ENCODE peak calls at places on chromosome 12, in ten cellular contexts. C is WERI-Rb-1; Y is choroid plexus epithelial cell; X is A549; S is CD8-positive, alpha-beta T cell; A is dorsolateral prefrontal cortex; N is foreskin fibroblast; I is heart left ventricle; K is AG10803; T is spleen. W is an unnamed sample.

GRCh38 chr12:43267782-43268181 is 284.2 kb downstream of the ADAMTS20 start:
- DNase-seq in C (no peak), Y (no peak), X (no peak), S (no peak), A (no peak), N (no peak), I (no peak), K (no peak), T (no peak), W (no peak)

GRCh38 chr12:127239781-127240180 is 1027.2 kb upstream of the TMEM132C start:
- DNase-seq in C (no peak), Y (no peak), X (no peak), S (no peak), A (no peak), N (no peak), I (no peak), K (no peak), T (no peak), W (peak)

GRCh38 chr12:2615665-2616387 is 178.9 kb upstream of the FKBP4 start:
- DNase-seq in C (no peak), Y (peak), X (no peak), S (no peak), A (peak), N (no peak), I (peak), K (no peak), T (peak), W (no peak)

GRCh38 chr12:26028953-26029740 is 70.7 kb downstream of the RASSF8 start:
- DNase-seq in C (peak), Y (peak), X (peak), S (no peak), A (no peak), N (peak), I (no peak), K (peak), T (no peak), W (peak)

GRCh38 chr12:53097207-53097563 is 282 bp upstream of the IGFBP6 start:
- DNase-seq in C (no peak), Y (peak), X (no peak), S (no peak), A (no peak), N (no peak), I (no peak), K (peak), T (no peak), W (peak)

GRCh38 chr12:117850048-117850447 is 118.7 kb downstream of the KSR2 start:
- DNase-seq in C (peak), Y (peak), X (peak), S (no peak), A (peak), N (peak), I (no peak), K (peak), T (no peak), W (peak)

GRCh38 chr12:8445731-8446130 is 10.0 kb upstream of the CLEC6A start:
- DNase-seq in C (no peak), Y (no peak), X (no peak), S (no peak), A (no peak), N (no peak), I (no peak), K (no peak), T (no peak), W (no peak)

GRCh38 chr12:46523446-46523845 is 150.9 kb upstream of the SLC38A2 start:
- DNase-seq in C (no peak), Y (no peak), X (peak), S (no peak), A (no peak), N (no peak), I (no peak), K (no peak), T (no peak), W (no peak)

GRCh38 chr12:50934371-50934851 is 17.9 kb upstream of the HIGD1C start:
- DNase-seq in C (no peak), Y (peak), X (no peak), S (no peak), A (no peak), N (peak), I (no peak), K (no peak), T (no peak), W (no peak)

GRCh38 chr12:62898568-62898967 is 36.4 kb downstream of the PPM1H start:
- DNase-seq in C (no peak), Y (peak), X (no peak), S (no peak), A (no peak), N (peak), I (no peak), K (no peak), T (no peak), W (no peak)

GRCh38 chr12:131829351-131829794 is 1.2 kb downstream of the MMP17 start:
- DNase-seq in C (no peak), Y (peak), X (no peak), S (no peak), A (no peak), N (peak), I (no peak), K (no peak), T (no peak), W (peak)

GRCh38 chr12:117098361-117099217 is 627 bp downstream of the TESC start:
- DNase-seq in C (no peak), Y (no peak), X (peak), S (peak), A (no peak), N (no peak), I (no peak), K (no peak), T (peak), W (no peak)

GRCh38 chr12:14510574-14510973 is 57.1 kb downstream of the PLBD1 start:
- DNase-seq in C (no peak), Y (no peak), X (no peak), S (no peak), A (no peak), N (no peak), I (no peak), K (no peak), T (no peak), W (no peak)

GRCh38 chr12:462936-463705 is 3.4 kb downstream of the B4GALNT3 start:
- DNase-seq in C (no peak), Y (no peak), X (no peak), S (no peak), A (no peak), N (no peak), I (no peak), K (no peak), T (no peak), W (no peak)

GRCh38 chr12:467591-467990 is 7.9 kb downstream of the B4GALNT3 start:
- DNase-seq in C (no peak), Y (peak), X (no peak), S (no peak), A (no peak), N (no peak), I (no peak), K (peak), T (no peak), W (peak)

GRCh38 chr12:466762-467161 is 7.0 kb downstream of the B4GALNT3 start:
- DNase-seq in C (no peak), Y (no peak), X (no peak), S (no peak), A (no peak), N (no peak), I (no peak), K (no peak), T (no peak), W (no peak)

GRCh38 chr12:466039-466438 is 6.3 kb downstream of the B4GALNT3 start:
- DNase-seq in C (no peak), Y (no peak), X (no peak), S (no peak), A (no peak), N (no peak), I (no peak), K (no peak), T (no peak), W (no peak)

GRCh38 chr12:464484-465267 is 4.9 kb downstream of the B4GALNT3 start:
- DNase-seq in C (no peak), Y (no peak), X (no peak), S (no peak), A (peak), N (no peak), I (peak), K (no peak), T (no peak), W (no peak)
- H3K4me3 ChIP-seq in C (no peak), Y (no peak), X (no peak), S (no peak), A (no peak), N (no peak), I (no peak), K (no peak), T (no peak), W (no peak)

GRCh38 chr12:65798903-65799302 is 25.4 kb upstream of the HMGA2 start:
- DNase-seq in C (no peak), Y (no peak), X (no peak), S (no peak), A (no peak), N (no peak), I (no peak), K (no peak), T (no peak), W (no peak)
- H3K4me3 ChIP-seq in C (no peak), Y (no peak), X (no peak), S (no peak), A (no peak), N (no peak), I (no peak), K (no peak), T (no peak), W (no peak)

DNA sequence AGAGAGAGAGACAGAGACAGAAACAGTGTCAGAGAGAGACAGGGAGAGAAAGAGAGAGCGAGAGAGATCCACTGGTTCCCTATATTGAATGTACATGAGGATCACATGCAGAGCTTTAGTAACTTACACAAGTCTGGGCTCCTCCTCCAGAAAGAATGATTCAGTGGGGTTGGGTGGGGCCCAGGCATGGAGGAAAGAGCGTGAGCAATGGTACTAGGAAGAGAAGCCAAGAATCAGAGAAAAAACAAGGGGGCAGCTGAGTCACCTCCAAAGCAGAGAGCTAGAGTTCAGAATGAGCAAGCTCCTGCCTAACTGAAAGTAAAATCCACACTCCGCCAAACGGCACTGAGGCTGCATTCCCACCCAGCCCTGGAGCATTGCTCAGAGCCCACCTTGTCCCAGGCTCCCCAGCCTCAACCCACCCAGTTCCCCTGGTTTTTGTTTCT is 670.1 kb upstream of the TBX3 start:
- DNase-seq in C (no peak), Y (peak), X (peak), S (no peak), A (peak), N (peak), I (peak), K (peak), T (no peak), W (peak)
- H3K4me3 ChIP-seq in C (no peak), Y (peak), X (peak), S (no peak), A (peak), N (peak), I (peak), K (peak), T (no peak), W (peak)

GRCh38 chr12:67917811-67918210 is 71.4 kb upstream of the IFNG-AS1 start:
- DNase-seq in C (no peak), Y (no peak), X (no peak), S (no peak), A (no peak), N (no peak), I (no peak), K (peak), T (no peak), W (no peak)

GRCh38 chr12:67919406-67919805 is 69.8 kb upstream of the IFNG-AS1 start:
- DNase-seq in C (no peak), Y (peak), X (no peak), S (no peak), A (no peak), N (peak), I (no peak), K (peak), T (no peak), W (peak)

GRCh38 chr12:67916266-67916970 is 72.8 kb upstream of the IFNG-AS1 start:
- DNase-seq in C (no peak), Y (no peak), X (no peak), S (no peak), A (no peak), N (peak), I (no peak), K (peak), T (no peak), W (no peak)

GRCh38 chr12:67920432-67920831 is 68.8 kb upstream of the IFNG-AS1 start:
- DNase-seq in C (no peak), Y (no peak), X (no peak), S (no peak), A (no peak), N (peak), I (no peak), K (no peak), T (no peak), W (no peak)

GRCh38 chr12:67918441-67918840 is 70.8 kb upstream of the IFNG-AS1 start:
- DNase-seq in C (no peak), Y (no peak), X (no peak), S (no peak), A (no peak), N (peak), I (no peak), K (no peak), T (no peak), W (no peak)
- H3K4me3 ChIP-seq in C (no peak), Y (no peak), X (no peak), S (no peak), A (no peak), N (no peak), I (no peak), K (no peak), T (no peak), W (no peak)

DNA sequence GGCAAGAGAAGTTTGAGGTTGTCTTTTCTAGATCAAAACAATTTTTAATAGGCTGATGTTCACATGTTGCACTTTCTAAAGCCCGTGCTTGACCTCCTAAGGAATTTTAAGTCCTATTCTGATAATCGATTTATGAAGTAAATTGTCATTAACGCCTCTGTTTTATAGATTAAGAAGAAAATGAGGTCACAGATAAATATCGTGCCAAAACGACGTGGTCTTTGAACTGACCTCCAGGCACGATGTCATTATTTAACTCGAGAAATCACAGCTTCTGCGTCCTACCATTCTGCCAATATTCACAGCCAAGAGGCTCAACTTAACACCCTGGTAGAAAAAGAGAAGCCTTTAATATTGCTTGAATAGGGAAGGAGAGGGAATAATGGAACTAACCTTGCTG is 862 bp upstream of the EEA1 start:
- DNase-seq in C (no peak), Y (no peak), X (no peak), S (no peak), A (no peak), N (no peak), I (no peak), K (no peak), T (no peak), W (no peak)
- H3K4me3 ChIP-seq in C (peak), Y (peak), X (peak), S (peak), A (peak), N (peak), I (peak), K (peak), T (peak), W (peak)

GRCh38 chr12:24741216-24741615 is 207.7 kb downstream of the BCAT1 start:
- DNase-seq in C (no peak), Y (no peak), X (no peak), S (no peak), A (no peak), N (no peak), I (no peak), K (no peak), T (no peak), W (no peak)
- H3K4me3 ChIP-seq in C (no peak), Y (no peak), X (no peak), S (no peak), A (no peak), N (no peak), I (no peak), K (no peak), T (no peak), W (no peak)

GRCh38 chr12:48004039-48004940 is at the start of gene COL2A1:
- DNase-seq in C (no peak), Y (no peak), X (peak), S (no peak), A (no peak), N (peak), I (no peak), K (peak), T (no peak), W (peak)
- H3K4me3 ChIP-seq in C (peak), Y (no peak), X (peak), S (peak), A (peak), N (peak), I (peak), K (peak), T (peak), W (no peak)

W was measured in fibroblast of villous mesenchyme.